ENCODE peak calls at places on chromosomes 6 and 20, in five cellular contexts. Y is HCT116, C is A549, W is IMR-90, A is GM12878. H is an unnamed sample.

GRCh38 chr6:155177369-155177961 is 86.3 kb upstream of the CLDN20 start:
- DNase-seq in Y (peak), A (no peak), C (peak), W (peak), H (peak)

GRCh38 chr6:148760568-148761531 is 14.0 kb downstream of the UST start:
- DNase-seq in A (peak), W (peak), C (no peak), Y (no peak), H (no peak)

GRCh38 chr6:128725271-128726233 is 157.4 kb upstream of the LAMA2 start:
- DNase-seq in W (peak), A (no peak), C (peak), Y (peak), H (peak)

GRCh38 chr6:151763303-151763702 is 44.2 kb upstream of the ESR1 start:
- DNase-seq in Y (no peak), W (peak), A (no peak), C (no peak), H (no peak)

GRCh38 chr6:6968357-6968730 is 139.4 kb upstream of the RREB1 start:
- DNase-seq in Y (no peak), W (no peak), C (no peak), A (no peak), H (no peak)

GRCh38 chr20:50724851-50725721 is 6.3 kb upstream of the PARD6B start:
- DNase-seq in W (peak), C (peak), A (no peak), Y (peak), H (no peak)

GRCh38 chr6:74715362-74716068 is 490.3 kb downstream of the COL12A1 start:
- DNase-seq in W (peak), C (no peak), A (no peak), Y (no peak), H (no peak)

GRCh38 chr6:42165016-42165415 is 8.1 kb upstream of the GUCA1A start:
- DNase-seq in W (peak), A (no peak), Y (no peak), C (no peak), H (no peak)

GRCh38 chr6:36938536-36938935 is 16.0 kb upstream of the PI16 start:
- DNase-seq in C (no peak), Y (no peak), A (no peak), W (peak), H (no peak)

GRCh38 chr6:16704706-16705402 is 56.4 kb downstream of the ATXN1 start:
- DNase-seq in Y (no peak), W (peak), A (no peak), C (no peak), H (peak)

GRCh38 chr6:166173292-166173951 is 5.8 kb upstream of the TBXT start:
- DNase-seq in C (no peak), A (peak), W (no peak), Y (peak), H (no peak)

GRCh38 chr6:157682856-157683481 is 140.1 kb upstream of the SNX9 start:
- DNase-seq in A (no peak), W (peak), Y (no peak), C (peak), H (peak)

GRCh38 chr20:8155848-8156602 is 24.0 kb downstream of the PLCB1 start:
- DNase-seq in Y (no peak), A (no peak), C (no peak), W (peak), H (peak)

GRCh38 chr6:133092771-133093170 is 148.4 kb upstream of the EYA4 start:
- DNase-seq in W (no peak), C (no peak), A (no peak), Y (no peak), H (no peak)

GRCh38 chr20:25090492-25091429 is 8.8 kb upstream of the VSX1 start:
- DNase-seq in C (no peak), Y (no peak), W (no peak), A (peak), H (no peak)

GRCh38 chr6:31652925-31653724 is 664 bp upstream of the BAG6 start:
- DNase-seq in C (peak), Y (no peak), W (no peak), A (no peak), H (no peak)

GRCh38 chr6:158018851-158019361 is 37.2 kb downstream of the SYNJ2 start:
- DNase-seq in C (no peak), W (peak), Y (no peak), A (no peak), H (peak)

GRCh38 chr20:21105429-21106170 is 558 bp downstream of the LINC00237 start:
- DNase-seq in W (no peak), Y (no peak), A (no peak), C (no peak), H (no peak)

GRCh38 chr6:143405381-143406154 is 44.9 kb downstream of the ADAT2 start:
- DNase-seq in C (no peak), A (no peak), Y (no peak), W (peak), H (no peak)

GRCh38 chr6:142740449-142740848 is 204.5 kb downstream of the HIVEP2 start:
- DNase-seq in C (no peak), Y (no peak), A (no peak), W (no peak), H (no peak)

GRCh38 chr20:38893485-38894090 is 32.6 kb upstream of the FAM83D start:
- DNase-seq in Y (peak), C (peak), A (peak), W (peak), H (peak)

GRCh38 chr6:36682328-36683144 is 4.0 kb downstream of the CDKN1A start:
- DNase-seq in W (no peak), C (no peak), Y (no peak), A (no peak), H (no peak)

GRCh38 chr20:24462461-24463010 is 6.9 kb upstream of the SYNDIG1 start:
- DNase-seq in W (no peak), Y (no peak), A (no peak), C (no peak), H (no peak)

GRCh38 chr6:43496370-43497128 is 13.6 kb downstream of the LRRC73 start:
- DNase-seq in W (peak), A (no peak), C (peak), Y (no peak), H (peak)

GRCh38 chr20:59144179-59144830 is 19.3 kb upstream of the ZNF831 start:
- DNase-seq in Y (no peak), A (no peak), W (no peak), C (no peak), H (no peak)

GRCh38 chr6:118187568-118188164 is 280.6 kb downstream of the SLC35F1 start:
- DNase-seq in A (no peak), Y (no peak), C (no peak), W (no peak), H (no peak)

GRCh38 chr6:80003841-80004198 is 629 bp upstream of the TTK start:
- DNase-seq in A (no peak), Y (no peak), C (no peak), W (no peak), H (no peak)

GRCh38 chr6:166423781-166424180 is 41.0 kb upstream of the MPC1 start:
- DNase-seq in A (no peak), W (no peak), Y (no peak), C (no peak), H (no peak)

GRCh38 chr6:1390805-1391511 is 1.6 kb downstream of the FOXF2 start:
- DNase-seq in W (peak), Y (no peak), C (no peak), A (no peak), H (no peak)

GRCh38 chr6:53803081-53803860 is 8.5 kb downstream of the LRRC1 start:
- DNase-seq in A (no peak), C (no peak), W (peak), Y (no peak), H (no peak)

GRCh38 chr6:119129148-119129967 is 50.9 kb upstream of the FAM184A start:
- DNase-seq in C (peak), A (no peak), W (peak), Y (peak), H (peak)

GRCh38 chr6:76852776-76853175 is 610.5 kb downstream of the HTR1B start:
- DNase-seq in A (no peak), W (peak), C (no peak), Y (no peak), H (peak)
- H3K4me2 ChIP-seq in A (no peak), W (no peak), C (no peak), Y (no peak), H (no peak)

GRCh38 chr20:64080013-64080812 is at the start of gene OPRL1:
- DNase-seq in C (no peak), A (no peak), Y (no peak), W (no peak), H (peak)

GRCh38 chr20:64077876-64078551 is 1.3 kb downstream of the RGS19 start:
- DNase-seq in A (no peak), C (no peak), W (no peak), Y (no peak), H (no peak)

GRCh38 chr20:64078934-64079272 is 415 bp downstream of the RGS19 start:
- DNase-seq in Y (no peak), A (no peak), W (no peak), C (no peak), H (no peak)

GRCh38 chr20:64080813-64081619 is 1.1 kb downstream of the OPRL1 start:
- DNase-seq in C (no peak), A (no peak), W (no peak), Y (no peak), H (no peak)

DNA sequence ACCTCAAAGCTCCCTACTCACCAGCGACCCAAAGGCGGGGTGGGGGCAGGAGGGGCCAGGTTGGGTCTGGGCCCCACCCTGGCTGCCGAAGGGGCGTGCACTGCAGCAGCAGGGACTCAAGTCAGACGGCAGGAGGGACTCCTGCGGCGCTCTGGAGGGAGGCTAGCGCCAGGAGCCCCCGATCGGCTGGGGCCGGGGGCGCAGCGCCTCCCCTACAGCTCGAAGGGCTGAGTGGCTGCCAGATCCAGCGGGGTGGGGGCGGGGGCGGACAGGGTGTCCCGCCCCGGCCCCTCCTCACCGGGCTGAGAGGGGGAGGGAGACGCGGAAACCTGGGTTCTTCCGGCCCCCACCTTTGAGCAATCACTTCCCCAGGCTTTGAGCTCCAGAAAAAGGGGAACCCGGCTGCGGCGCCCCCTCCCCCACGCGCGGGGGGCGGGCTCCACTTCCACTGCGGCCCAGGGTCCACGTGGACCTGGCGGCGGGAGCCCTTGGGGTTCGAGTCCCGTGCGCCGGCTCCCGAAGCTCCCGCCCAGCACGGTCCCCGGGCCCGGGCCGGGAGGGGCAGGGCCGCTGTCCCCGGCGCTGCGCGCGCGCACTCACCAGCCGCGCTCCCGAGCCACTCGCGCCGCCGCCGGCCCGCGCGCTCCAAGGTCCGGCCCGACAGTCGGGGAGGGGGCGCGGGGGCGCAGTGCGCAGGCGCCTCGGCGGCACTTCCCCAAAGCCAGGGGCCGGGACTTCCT is at the start of gene RGS19:
- DNase-seq in A (no peak), Y (no peak), W (peak), C (no peak), H (peak)
- TF ChIP-seq POLR2A in A (peak), Y (no peak), W (no peak), C (peak), H (peak)

DNA sequence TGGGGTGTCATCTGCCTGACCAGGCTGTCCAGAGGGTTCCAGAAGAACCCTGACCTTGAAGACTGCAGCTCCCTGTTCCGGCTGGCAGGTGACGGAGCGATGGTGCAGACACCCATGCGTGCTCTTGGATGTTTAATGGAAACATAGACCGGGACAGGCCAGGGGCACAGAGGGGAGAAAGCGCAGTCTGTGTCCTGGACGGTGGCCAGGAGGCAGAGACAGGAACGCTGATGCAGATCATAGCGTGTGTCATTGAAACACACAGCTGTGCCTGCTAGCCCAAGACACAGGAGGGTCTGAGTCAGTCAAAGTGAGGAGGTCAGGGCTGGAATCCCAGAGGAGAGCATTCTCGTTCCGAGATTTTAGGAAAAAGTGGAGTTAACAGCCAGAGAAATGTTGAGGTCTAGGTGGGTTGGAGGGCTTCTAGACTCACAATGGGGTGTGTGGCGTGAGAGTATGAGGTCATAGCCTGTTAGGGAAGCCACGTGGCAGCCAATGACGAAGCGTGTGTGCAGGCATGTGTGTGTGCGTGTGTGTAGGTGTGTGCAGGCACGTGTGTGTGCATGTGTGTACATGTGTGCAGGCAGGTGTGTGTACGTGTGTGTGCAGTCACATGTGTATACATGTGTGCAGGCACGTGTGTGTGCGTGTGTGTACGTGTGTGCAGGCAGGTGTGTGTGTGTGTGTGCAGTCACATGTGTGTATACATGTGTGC is 167.0 kb downstream of the ERMARD start:
- DNase-seq in A (no peak), Y (no peak), C (no peak), W (no peak), H (peak)
- H3K4me2 ChIP-seq in A (no peak), Y (no peak), C (no peak), W (no peak), H (no peak)

DNA sequence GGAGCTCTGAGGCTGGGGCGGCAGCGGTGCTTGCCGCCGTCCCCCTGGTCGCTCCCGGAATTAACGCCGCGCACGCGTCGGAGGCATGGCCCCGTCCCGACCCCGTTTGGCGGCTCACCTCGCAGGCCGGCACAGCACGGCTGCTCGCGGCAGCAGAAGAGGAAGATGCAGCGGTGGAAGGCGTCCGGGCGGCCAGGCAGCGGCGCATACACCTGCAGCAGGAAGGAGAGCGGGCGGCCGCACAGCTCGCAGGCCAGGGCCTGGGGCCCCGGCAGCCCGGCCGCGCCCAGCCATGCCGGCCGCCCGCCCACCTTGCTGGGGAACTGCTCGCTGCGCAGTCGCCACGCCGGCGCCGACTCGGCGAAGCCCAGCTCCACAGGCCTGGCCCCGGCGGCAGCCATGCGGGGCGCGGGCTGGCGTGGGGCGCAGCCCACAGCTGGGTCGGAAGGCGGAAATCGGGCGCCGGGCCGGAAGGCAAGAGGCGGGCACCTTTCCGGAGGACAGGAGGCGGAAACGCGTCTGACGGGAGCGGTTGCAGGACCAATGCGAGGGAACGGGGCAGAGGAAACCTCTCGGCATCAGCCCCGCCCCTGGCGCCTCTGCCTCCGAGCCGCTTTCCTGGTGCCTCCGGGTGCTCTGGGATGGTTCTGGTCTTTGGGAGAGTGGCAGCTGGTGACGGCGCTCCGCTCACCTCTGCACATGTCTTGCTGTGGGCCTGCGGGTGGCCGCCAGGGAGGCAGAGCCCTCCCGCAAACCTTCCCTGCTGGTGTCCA is at the start of gene PDCD2:
- DNase-seq in A (peak), W (peak), C (peak), Y (peak), H (peak)
- TF ChIP-seq POLR2A in A (peak), W (peak), C (peak), Y (peak), H (peak)

DNA sequence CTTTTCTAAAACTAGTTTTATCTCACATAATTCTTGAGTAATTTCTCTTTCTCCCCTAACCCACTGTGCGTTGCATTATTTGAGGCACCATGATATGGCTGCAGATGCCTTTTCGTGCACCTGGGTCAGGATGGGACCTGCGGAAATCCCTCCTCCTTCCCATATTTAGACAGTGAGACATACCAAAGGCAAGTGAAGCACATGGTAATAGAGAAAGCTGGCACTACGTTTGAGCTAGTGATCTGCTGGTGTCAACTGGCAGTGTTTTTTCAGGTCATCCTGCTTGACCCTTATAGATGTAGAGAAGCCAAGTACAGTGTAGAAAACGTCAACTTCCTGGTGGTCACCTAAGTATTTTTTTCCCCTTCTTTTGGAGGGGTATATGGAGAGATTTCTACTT is 71.7 kb downstream of the FOXO3 start:
- DNase-seq in C (no peak), Y (no peak), A (no peak), W (no peak), H (peak)
- H3K4me2 ChIP-seq in C (no peak), Y (no peak), A (no peak), W (no peak), H (no peak)

GRCh38 chr20:41316602-41317535 is 662 bp downstream of the ZHX3 start:
- DNase-seq in C (peak), A (no peak), W (peak), Y (no peak), H (peak)

GRCh38 chr20:41321003-41321402 is 3.5 kb upstream of the ZHX3 start:
- DNase-seq in W (no peak), C (no peak), Y (no peak), A (no peak), H (no peak)

GRCh38 chr20:41318271-41318649 is 729 bp upstream of the ZHX3 start:
- DNase-seq in A (no peak), Y (no peak), C (no peak), W (no peak), H (no peak)

GRCh38 chr20:41316009-41316408 is 1.5 kb downstream of the ZHX3 start:
- DNase-seq in W (no peak), Y (no peak), C (no peak), A (no peak), H (no peak)

GRCh38 chr20:41317536-41318270 is at the start of gene ZHX3:
- DNase-seq in C (peak), Y (peak), A (peak), W (peak), H (peak)
- TF ChIP-seq POLR2A in C (peak), Y (no peak), A (peak), W (no peak), H (peak)

GRCh38 chr6:170237999-170238740 is 52.7 kb downstream of the DLL1 start:
- DNase-seq in W (no peak), Y (no peak), A (no peak), C (no peak), H (no peak)

GRCh38 chr6:170236131-170236851 is 54.6 kb downstream of the DLL1 start:
- DNase-seq in W (no peak), C (no peak), A (no peak), Y (no peak), H (no peak)

GRCh38 chr6:170233304-170234205 is 57.3 kb downstream of the DLL1 start:
- DNase-seq in Y (no peak), C (no peak), W (no peak), A (no peak), H (no peak)

GRCh38 chr6:170234419-170234818 is 56.5 kb downstream of the DLL1 start:
- DNase-seq in A (no peak), Y (no peak), W (no peak), C (no peak), H (no peak)

GRCh38 chr6:170235726-170236125 is 55.2 kb downstream of the DLL1 start:
- DNase-seq in C (no peak), W (no peak), A (no peak), Y (no peak), H (no peak)
- H3K4me2 ChIP-seq in C (no peak), W (no peak), A (no peak), Y (no peak), H (no peak)

GRCh38 chr6:104952911-104953409 is 3.9 kb upstream of the LIN28B start:
- DNase-seq in Y (no peak), W (no peak), A (no peak), C (no peak), H (no peak)
- TF ChIP-seq POLR2A in Y (no peak), W (no peak), A (no peak), C (no peak), H (no peak)

H was measured in endothelial cell of umbilical vein.